ENCODE peak calls at places on chromosomes 16 and 17, in six cellular contexts. S, E, X, W, H and U are unnamed samples.

GRCh38 chr17:17849863-17850373 is 13.1 kb upstream of the SREBF1 start:
- DNase-seq in S (no peak), E (peak), X (no peak), W (peak), H (peak), U (peak)

GRCh38 chr16:69481901-69482341 is 57.5 kb downstream of the CYB5B start:
- DNase-seq in S (peak), E (peak), X (no peak), W (no peak), H (no peak), U (peak)

GRCh38 chr17:56173958-56174357 is 20.7 kb downstream of the ANKFN1 start:
- DNase-seq in S (no peak), E (no peak), X (peak), W (no peak), H (no peak), U (no peak)

GRCh38 chr16:50539053-50539615 is 9.1 kb upstream of the NKD1 start:
- DNase-seq in S (peak), E (no peak), X (no peak), W (no peak), H (no peak), U (no peak)

GRCh38 chr17:61904094-61904710 is 23.6 kb downstream of the INTS2 start:
- DNase-seq in S (no peak), E (no peak), X (no peak), W (no peak), H (peak), U (no peak)

GRCh38 chr16:15880434-15880833 is 8.0 kb downstream of the CEP20 start:
- DNase-seq in S (no peak), E (no peak), X (no peak), W (no peak), H (no peak), U (no peak)

GRCh38 chr16:57470683-57471082 is 8.2 kb downstream of the POLR2C start:
- DNase-seq in S (peak), E (no peak), X (no peak), W (no peak), H (no peak), U (peak)

GRCh38 chr17:35062284-35062683 is 1.2 kb downstream of the RFFL start:
- DNase-seq in S (no peak), E (no peak), X (no peak), W (no peak), H (no peak), U (no peak)

GRCh38 chr16:79191933-79192332 is 408.6 kb downstream of the MAF start:
- DNase-seq in S (no peak), E (no peak), X (no peak), W (no peak), H (no peak), U (no peak)

GRCh38 chr17:56777859-56778258 is 55.9 kb downstream of the C17orf67 start:
- DNase-seq in S (peak), E (peak), X (no peak), W (no peak), H (no peak), U (peak)

GRCh38 chr16:23952128-23953041 is 116.6 kb downstream of the PRKCB start:
- DNase-seq in S (peak), E (peak), X (peak), W (no peak), H (peak), U (peak)

GRCh38 chr17:74212913-74213791 is at the start of gene TTYH2:
- DNase-seq in S (peak), E (peak), X (peak), W (peak), H (peak), U (peak)

GRCh38 chr16:85363881-85364280 is 249.2 kb upstream of the GSE1 start:
- DNase-seq in S (no peak), E (no peak), X (no peak), W (no peak), H (no peak), U (peak)

GRCh38 chr17:28810437-28810836 is 32.2 kb downstream of the FAM222B start:
- DNase-seq in S (no peak), E (no peak), X (no peak), W (no peak), H (no peak), U (peak)

GRCh38 chr17:4463818-4464501 is 30.2 kb downstream of the SPNS3 start:
- DNase-seq in S (no peak), E (no peak), X (no peak), W (no peak), H (no peak), U (no peak)

GRCh38 chr17:39755550-39756375 is 18.0 kb downstream of the GRB7 start:
- DNase-seq in S (peak), E (peak), X (no peak), W (peak), H (peak), U (peak)

GRCh38 chr16:19138601-19139000 is 24.8 kb downstream of the ITPRIPL2 start:
- DNase-seq in S (peak), E (peak), X (no peak), W (no peak), H (no peak), U (peak)

GRCh38 chr16:55655709-55656694 is at the start of gene SLC6A2:
- DNase-seq in S (peak), E (no peak), X (peak), W (no peak), H (no peak), U (no peak)

GRCh38 chr17:75504347-75505151 is 10.8 kb downstream of the CASKIN2 start:
- DNase-seq in S (no peak), E (no peak), X (peak), W (no peak), H (peak), U (no peak)

GRCh38 chr17:6110592-6110991 is 40.4 kb downstream of the WSCD1 start:
- DNase-seq in S (no peak), E (no peak), X (no peak), W (no peak), H (no peak), U (no peak)

GRCh38 chr17:63911657-63912100 is 621 bp upstream of the CSHL1 start:
- DNase-seq in S (no peak), E (peak), X (peak), W (peak), H (peak), U (no peak)

GRCh38 chr16:31350275-31351005 is 4.5 kb upstream of the ITGAX start:
- DNase-seq in S (no peak), E (no peak), X (no peak), W (no peak), H (no peak), U (no peak)

GRCh38 chr17:3843935-3844516 is 2.0 kb downstream of the NCBP3 start:
- DNase-seq in S (no peak), E (no peak), X (peak), W (peak), H (peak), U (peak)

GRCh38 chr17:29732613-29733012 is 109.9 kb upstream of the CORO6 start:
- DNase-seq in S (no peak), E (peak), X (no peak), W (no peak), H (no peak), U (no peak)

GRCh38 chr16:85396879-85397871 is 215.9 kb upstream of the GSE1 start:
- DNase-seq in S (peak), E (no peak), X (peak), W (no peak), H (no peak), U (no peak)

GRCh38 chr17:44473367-44473766 is 29.8 kb downstream of the GPATCH8 start:
- DNase-seq in S (no peak), E (no peak), X (no peak), W (no peak), H (no peak), U (peak)

GRCh38 chr17:4747847-4748246 is 8.1 kb upstream of the CXCL16 start:
- DNase-seq in S (no peak), E (no peak), X (no peak), W (no peak), H (no peak), U (no peak)

GRCh38 chr16:2031081-2031577 is 4.4 kb downstream of the NHERF2 start:
- DNase-seq in S (no peak), E (no peak), X (no peak), W (no peak), H (no peak), U (no peak)

GRCh38 chr17:44318077-44318892 is 6.3 kb downstream of the SLC25A39 start:
- DNase-seq in S (no peak), E (no peak), X (peak), W (no peak), H (no peak), U (no peak)

GRCh38 chr16:14364386-14365199 is 265.5 kb downstream of the PARN start:
- DNase-seq in S (no peak), E (peak), X (no peak), W (no peak), H (no peak), U (peak)

GRCh38 chr17:74183411-74183810 is 20.1 kb upstream of the RPL38 start:
- DNase-seq in S (no peak), E (no peak), X (no peak), W (no peak), H (no peak), U (no peak)

GRCh38 chr16:88008835-88009234 is 57.6 kb downstream of the BANP start:
- DNase-seq in S (peak), E (no peak), X (no peak), W (no peak), H (no peak), U (no peak)

GRCh38 chr17:49955157-49955556 is 13.8 kb upstream of the DLX4 start:
- DNase-seq in S (no peak), E (no peak), X (no peak), W (no peak), H (no peak), U (no peak)

GRCh38 chr16:24523569-24523968 is 15.8 kb upstream of the RBBP6 start:
- DNase-seq in S (peak), E (no peak), X (peak), W (no peak), H (no peak), U (no peak)